ENCODE peak calls at places on chromosomes 1 and 21, in seven cellular contexts. F, H, U, C, J, W and O are unnamed samples.

GRCh38 chr1:248404024-248404423 is 1.2 kb downstream of the OR2T1 start:
- DNase-seq in F (no peak), H (peak), U (no peak), C (no peak), J (no peak), W (peak), O (peak)

GRCh38 chr1:81172483-81172882 is 628.3 kb upstream of the ADGRL2 start:
- DNase-seq in F (no peak), H (no peak), U (no peak), C (no peak), J (no peak), W (no peak), O (no peak)

GRCh38 chr1:40593449-40594186 is 62.2 kb downstream of the ZNF684 start:
- DNase-seq in F (no peak), H (no peak), U (no peak), C (no peak), J (no peak), W (no peak), O (no peak)

GRCh38 chr1:183195146-183195571 is 9.1 kb downstream of the LAMC2 start:
- DNase-seq in F (no peak), H (peak), U (no peak), C (no peak), J (no peak), W (peak), O (peak)

GRCh38 chr1:87435484-87435883 is 106.8 kb downstream of the LMO4 start:
- DNase-seq in F (no peak), H (no peak), U (no peak), C (peak), J (no peak), W (peak), O (peak)

GRCh38 chr1:225853441-225853840 is 28.7 kb downstream of the TMEM63A start:
- DNase-seq in F (peak), H (no peak), U (no peak), C (no peak), J (no peak), W (no peak), O (no peak)

GRCh38 chr1:4601986-4602385 is 52.4 kb upstream of the AJAP1 start:
- DNase-seq in F (no peak), H (no peak), U (no peak), C (no peak), J (no peak), W (no peak), O (no peak)

GRCh38 chr1:201302168-201302896 is 19.0 kb downstream of the PKP1 start:
- DNase-seq in F (no peak), H (no peak), U (no peak), C (no peak), J (no peak), W (no peak), O (no peak)

GRCh38 chr1:247294282-247294681 is 37.4 kb downstream of the ZNF496 start:
- DNase-seq in F (no peak), H (no peak), U (peak), C (no peak), J (no peak), W (peak), O (no peak)

GRCh38 chr1:63327417-63328139 is 5.2 kb downstream of the FOXD3 start:
- DNase-seq in F (peak), H (no peak), U (peak), C (no peak), J (no peak), W (peak), O (no peak)

GRCh38 chr1:5994713-5995621 is 2.7 kb upstream of the NPHP4 start:
- DNase-seq in F (peak), H (peak), U (no peak), C (no peak), J (no peak), W (no peak), O (no peak)

GRCh38 chr1:64470670-64471217 is 815 bp downstream of the CACHD1 start:
- DNase-seq in F (peak), H (peak), U (no peak), C (peak), J (peak), W (peak), O (no peak)

GRCh38 chr1:204150702-204151561 is 912 bp downstream of the ETNK2 start:
- DNase-seq in F (peak), H (no peak), U (no peak), C (no peak), J (peak), W (no peak), O (no peak)

GRCh38 chr1:219660666-219661463 is 48.0 kb upstream of the ZC3H11B start:
- DNase-seq in F (peak), H (peak), U (peak), C (peak), J (peak), W (peak), O (peak)

GRCh38 chr1:107877749-107878148 is 87.2 kb downstream of the VAV3 start:
- DNase-seq in F (peak), H (no peak), U (no peak), C (no peak), J (no peak), W (no peak), O (no peak)

GRCh38 chr1:97919568-97920261 is 1.1 kb downstream of the DPYD start:
- DNase-seq in F (no peak), H (no peak), U (no peak), C (no peak), J (no peak), W (peak), O (no peak)

GRCh38 chr1:181192277-181192676 is 103.8 kb downstream of the IER5 start:
- DNase-seq in F (no peak), H (no peak), U (no peak), C (no peak), J (no peak), W (no peak), O (no peak)

GRCh38 chr1:150813028-150813707 is 5.1 kb upstream of the CTSK start:
- DNase-seq in F (peak), H (peak), U (peak), C (peak), J (peak), W (peak), O (no peak)

GRCh38 chr1:84862810-84863251 is 30.2 kb downstream of the LPAR3 start:
- DNase-seq in F (no peak), H (peak), U (no peak), C (no peak), J (no peak), W (no peak), O (peak)

GRCh38 chr1:51963592-51964308 is 26.8 kb downstream of the RAB3B start:
- DNase-seq in F (no peak), H (no peak), U (no peak), C (no peak), J (no peak), W (peak), O (no peak)

GRCh38 chr1:109084563-109085517 is 5.7 kb upstream of the TMEM167B start:
- DNase-seq in F (no peak), H (no peak), U (no peak), C (no peak), J (no peak), W (no peak), O (no peak)

GRCh38 chr1:203607169-203607873 is 19.3 kb upstream of the ATP2B4 start:
- DNase-seq in F (no peak), H (peak), U (peak), C (no peak), J (peak), W (peak), O (no peak)

GRCh38 chr1:200029035-200029623 is 1.6 kb downstream of the NR5A2 start:
- DNase-seq in F (no peak), H (peak), U (no peak), C (no peak), J (no peak), W (no peak), O (no peak)

GRCh38 chr1:219771039-219771438 is 157.3 kb downstream of the SLC30A10 start:
- DNase-seq in F (no peak), H (no peak), U (peak), C (no peak), J (no peak), W (peak), O (no peak)

GRCh38 chr1:207298666-207299065 is 22.8 kb upstream of the CD55 start:
- DNase-seq in F (no peak), H (no peak), U (no peak), C (no peak), J (no peak), W (no peak), O (no peak)

GRCh38 chr1:92623187-92623778 is 136.6 kb upstream of the GFI1 start:
- DNase-seq in F (no peak), H (peak), U (peak), C (no peak), J (no peak), W (peak), O (no peak)

GRCh38 chr1:167774710-167775109 is 52.9 kb downstream of the MPZL1 start:
- DNase-seq in F (no peak), H (no peak), U (no peak), C (no peak), J (no peak), W (peak), O (no peak)

GRCh38 chr1:13766906-13767564 is 67.0 kb downstream of the PRDM2 start:
- DNase-seq in F (no peak), H (no peak), U (no peak), C (no peak), J (no peak), W (peak), O (no peak)

GRCh38 chr1:62131093-62131725 is 63.4 kb upstream of the L1TD1 start:
- DNase-seq in F (no peak), H (no peak), U (peak), C (no peak), J (peak), W (peak), O (peak)

GRCh38 chr1:176374967-176375569 is 87.9 kb upstream of the PAPPA2 start:
- DNase-seq in F (peak), H (peak), U (peak), C (peak), J (no peak), W (peak), O (peak)

GRCh38 chr21:39660191-39660590 is 47.5 kb downstream of the B3GALT5 start:
- DNase-seq in F (no peak), H (no peak), U (peak), C (peak), J (peak), W (no peak), O (no peak)

GRCh38 chr1:65238010-65238409 is 71.3 kb upstream of the DNAJC6 start:
- DNase-seq in F (no peak), H (no peak), U (no peak), C (no peak), J (no peak), W (no peak), O (no peak)

GRCh38 chr1:30928171-30928570 is 19.6 kb upstream of the SDC3 start:
- DNase-seq in F (no peak), H (no peak), U (no peak), C (no peak), J (no peak), W (no peak), O (no peak)

GRCh38 chr21:34889537-34890257 is 159.4 kb downstream of the RUNX1 start:
- DNase-seq in F (peak), H (peak), U (no peak), C (peak), J (peak), W (peak), O (no peak)

GRCh38 chr21:45022736-45023135 is 51.6 kb upstream of the ADARB1 start:
- DNase-seq in F (no peak), H (no peak), U (no peak), C (no peak), J (no peak), W (no peak), O (no peak)

GRCh38 chr21:45019887-45020537 is 54.4 kb upstream of the ADARB1 start:
- DNase-seq in F (no peak), H (peak), U (no peak), C (peak), J (peak), W (no peak), O (no peak)

GRCh38 chr21:45020629-45021427 is 53.6 kb upstream of the ADARB1 start:
- DNase-seq in F (no peak), H (no peak), U (no peak), C (peak), J (no peak), W (no peak), O (no peak)

GRCh38 chr21:45021428-45022347 is 52.7 kb upstream of the ADARB1 start:
- DNase-seq in F (peak), H (no peak), U (no peak), C (peak), J (no peak), W (no peak), O (no peak)

DNA sequence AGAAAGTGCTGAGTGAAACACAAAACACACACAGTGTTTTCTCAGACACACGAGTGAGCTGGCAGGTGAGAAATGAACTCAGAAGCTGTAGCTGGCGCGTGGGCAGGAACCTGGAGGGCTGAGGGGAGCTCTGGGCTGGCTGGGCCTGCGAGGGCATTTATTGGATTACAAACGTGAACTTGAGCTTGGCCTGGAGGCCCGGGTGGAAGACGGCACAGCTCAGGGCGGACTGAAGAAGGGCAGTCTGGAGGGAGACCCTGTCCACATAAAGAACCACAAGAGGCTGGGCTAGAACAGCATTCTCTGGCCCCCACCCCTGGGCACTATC is 52.1 kb upstream of the ADARB1 start:
- DNase-seq in F (no peak), H (no peak), U (no peak), C (peak), J (no peak), W (no peak), O (no peak)
- TF ChIP-seq CTCF in F (no peak), H (no peak), U (no peak), C (no peak), J (no peak), W (no peak), O (no peak)

DNA sequence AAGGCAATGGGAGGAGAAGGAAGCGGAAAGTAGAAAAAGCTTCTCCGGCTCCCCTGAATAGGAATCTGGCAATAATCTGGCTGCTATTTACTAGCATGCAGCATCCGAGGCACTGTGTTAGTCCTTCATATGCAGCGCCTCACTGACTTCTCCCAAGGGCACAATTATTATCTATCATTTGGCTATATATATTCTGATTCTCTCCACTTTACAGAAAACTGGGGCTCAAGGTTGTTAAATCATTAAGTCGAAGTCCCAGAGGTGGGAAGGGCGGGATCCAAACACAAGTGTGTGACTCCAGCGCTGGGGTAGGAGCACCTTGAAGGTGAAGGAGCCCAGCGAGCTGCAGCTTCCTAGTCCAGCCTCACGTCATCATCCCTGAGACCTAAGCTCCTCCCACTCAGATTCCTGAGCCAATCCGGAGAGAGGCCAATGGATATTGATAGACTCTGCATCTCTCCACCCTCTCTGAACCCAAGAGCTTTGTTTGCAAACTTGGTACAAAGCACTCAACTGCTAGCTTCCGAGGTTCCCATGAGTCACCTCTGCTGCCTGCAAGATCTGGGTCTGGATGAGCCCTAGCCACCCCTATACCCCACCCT is 16.6 kb upstream of the EYA3 start:
- DNase-seq in F (peak), H (no peak), U (no peak), C (peak), J (no peak), W (peak), O (no peak)
- H3K4me3 ChIP-seq in F (peak), H (no peak), U (peak), C (no peak), J (no peak), W (no peak), O (no peak)

DNA sequence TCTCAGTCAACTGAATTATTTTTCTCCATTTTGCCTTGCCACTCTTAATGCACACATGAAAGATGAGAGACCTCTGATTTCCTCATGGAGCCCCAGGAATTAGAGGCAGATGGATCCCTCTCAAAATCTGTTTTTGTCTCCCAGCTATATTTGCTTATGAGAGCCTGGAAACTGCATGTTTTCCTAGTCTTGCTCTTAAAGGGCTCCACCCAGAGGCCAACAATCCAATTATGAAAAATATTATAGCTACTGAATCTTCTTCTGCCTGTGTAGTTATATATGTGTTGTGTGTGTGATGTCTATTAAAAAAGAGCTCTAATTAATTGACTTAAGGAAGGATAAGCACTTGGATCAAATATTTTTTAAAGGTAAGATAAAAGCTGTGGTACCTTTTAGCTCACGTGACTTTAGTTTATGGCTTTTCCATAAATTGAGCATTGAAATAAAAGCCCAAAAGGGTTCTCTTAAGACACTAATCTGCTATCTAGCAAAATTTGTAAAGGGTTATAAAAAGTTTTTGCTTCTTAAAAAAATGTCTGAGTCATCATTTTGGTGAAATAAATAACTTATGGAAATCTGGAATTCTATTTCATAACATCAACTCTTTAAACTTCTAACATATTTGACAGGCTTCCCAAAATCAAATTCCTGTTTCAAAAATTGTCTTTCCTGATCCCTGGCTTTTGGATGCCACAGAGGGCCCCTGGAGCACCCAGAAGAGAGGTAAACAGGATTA is 31.2 kb upstream of the TSPEAR start:
- DNase-seq in F (no peak), H (no peak), U (no peak), C (no peak), J (no peak), W (peak), O (no peak)
- TF ChIP-seq CTCF in F (peak), H (no peak), U (peak), C (peak), J (no peak), W (peak), O (no peak)

GRCh38 chr1:174991473-174991872 is 8.3 kb upstream of the CACYBP start:
- DNase-seq in F (no peak), H (no peak), U (no peak), C (no peak), J (no peak), W (no peak), O (no peak)
- H3K4me3 ChIP-seq in F (no peak), H (no peak), U (no peak), C (no peak), J (no peak), W (no peak), O (no peak)

GRCh38 chr1:9057851-9058250 is 11.6 kb downstream of the SLC2A5 start:
- DNase-seq in F (no peak), H (no peak), U (no peak), C (no peak), J (no peak), W (no peak), O (no peak)

GRCh38 chr1:9061949-9062555 is 7.4 kb downstream of the SLC2A5 start:
- DNase-seq in F (no peak), H (no peak), U (peak), C (no peak), J (no peak), W (peak), O (no peak)

GRCh38 chr1:9061252-9061948 is 8.0 kb downstream of the SLC2A5 start:
- DNase-seq in F (peak), H (no peak), U (no peak), C (no peak), J (no peak), W (peak), O (no peak)

GRCh38 chr1:9059944-9060744 is 9.3 kb downstream of the SLC2A5 start:
- DNase-seq in F (no peak), H (no peak), U (no peak), C (no peak), J (no peak), W (no peak), O (no peak)

GRCh38 chr1:9058465-9058864 is 11.0 kb downstream of the SLC2A5 start:
- DNase-seq in F (no peak), H (no peak), U (no peak), C (no peak), J (no peak), W (no peak), O (no peak)
- TF ChIP-seq CTCF in F (peak), H (no peak), U (peak), C (no peak), J (no peak), W (no peak), O (no peak)

GRCh38 chr21:16420086-16420724 is 690.4 kb downstream of the USP25 start:
- DNase-seq in F (no peak), H (no peak), U (no peak), C (peak), J (peak), W (peak), O (no peak)

GRCh38 chr21:16425297-16425696 is 695.5 kb downstream of the USP25 start:
- DNase-seq in F (no peak), H (no peak), U (no peak), C (no peak), J (no peak), W (no peak), O (no peak)

GRCh38 chr21:16423921-16424320 is 694.1 kb downstream of the USP25 start:
- DNase-seq in F (no peak), H (no peak), U (no peak), C (no peak), J (no peak), W (peak), O (no peak)

GRCh38 chr21:16424331-16424749 is 694.6 kb downstream of the USP25 start:
- DNase-seq in F (no peak), H (no peak), U (no peak), C (no peak), J (no peak), W (peak), O (no peak)

DNA sequence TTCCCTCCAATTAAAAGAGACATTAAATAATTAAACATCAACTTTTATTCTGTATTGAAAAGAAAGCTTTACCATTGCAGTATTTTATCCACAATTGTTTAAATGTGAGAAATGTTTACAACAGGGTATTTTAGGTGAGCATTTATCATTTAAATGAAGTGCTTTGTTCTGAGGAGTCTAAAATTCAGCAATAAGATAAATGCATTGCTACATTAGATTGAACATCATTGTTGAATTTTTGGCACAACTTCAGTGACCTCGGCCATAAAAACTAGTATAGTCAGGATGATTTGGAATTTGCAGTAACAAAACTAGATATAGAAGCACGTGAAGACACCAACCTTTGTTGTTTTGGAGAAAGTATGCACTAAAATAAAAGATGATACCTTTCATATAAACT is 692.9 kb downstream of the USP25 start:
- DNase-seq in F (no peak), H (no peak), U (no peak), C (no peak), J (no peak), W (peak), O (no peak)
- H3K4me3 ChIP-seq in F (peak), H (no peak), U (no peak), C (no peak), J (no peak), W (no peak), O (no peak)

DNA sequence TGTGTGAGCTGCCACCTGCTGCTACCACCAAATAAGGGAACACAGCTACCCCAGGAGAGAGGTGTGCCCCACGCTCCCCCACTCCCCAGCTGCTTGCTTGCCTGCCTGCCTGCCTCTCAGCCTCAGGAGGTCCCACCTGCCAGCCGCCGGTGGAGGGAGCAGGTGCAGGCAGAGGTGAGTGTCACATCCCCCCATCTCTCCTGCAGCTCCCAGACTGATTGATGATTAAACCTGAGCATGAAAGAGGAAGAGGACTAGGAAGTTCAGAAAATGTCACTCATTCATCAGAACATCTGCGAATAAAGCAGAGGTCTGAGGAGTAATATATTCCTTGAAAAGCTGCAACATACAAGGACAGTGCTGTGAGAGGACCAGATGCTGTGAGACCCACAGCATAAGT is 58.6 kb upstream of the HIVEP3 start:
- DNase-seq in F (no peak), H (no peak), U (no peak), C (no peak), J (no peak), W (no peak), O (no peak)
- TF ChIP-seq CTCF in F (no peak), H (no peak), U (no peak), C (no peak), J (no peak), W (no peak), O (no peak)